ENCODE peak calls at places on chromosomes 4 and X, in ten cellular contexts. One of them, this sample, is unnamed.

GRCh38 chr4:170005472-170005871 is 20.7 kb downstream of the MFAP3L start:
- DNase-seq in CD4-positive, CD25-positive, alpha-beta regulatory T cell: no peak
- DNase-seq in spleen: no peak
- DNase-seq in cardiac muscle cell: no peak
- DNase-seq in iPS DF 6.9: no peak
- DNase-seq in uterus: peak; percentile 58
- DNase-seq in GM23248: no peak
- DNase-seq in mucosa of descending colon: no peak
- DNase-seq in stomach: no peak
- DNase-seq in IMR-90: no peak
- DNase-seq in this sample: no peak

GRCh38 chr4:170106899-170107298 is 17.1 kb upstream of the AADAT start:
- DNase-seq in CD4-positive, CD25-positive, alpha-beta regulatory T cell: no peak
- DNase-seq in spleen: no peak
- DNase-seq in cardiac muscle cell: no peak
- DNase-seq in iPS DF 6.9: no peak
- DNase-seq in uterus: no peak
- DNase-seq in GM23248: no peak
- DNase-seq in mucosa of descending colon: no peak
- DNase-seq in stomach: no peak
- DNase-seq in IMR-90: no peak
- DNase-seq in this sample: no peak

GRCh38 chr4:134465417-134465816 is 263.8 kb upstream of the PABPC4L start:
- DNase-seq in CD4-positive, CD25-positive, alpha-beta regulatory T cell: no peak
- DNase-seq in spleen: no peak
- DNase-seq in cardiac muscle cell: peak; percentile 46
- DNase-seq in iPS DF 6.9: no peak
- DNase-seq in uterus: no peak
- DNase-seq in GM23248: no peak
- DNase-seq in mucosa of descending colon: no peak
- DNase-seq in stomach: no peak
- DNase-seq in IMR-90: no peak
- DNase-seq in this sample: no peak

GRCh38 chr4:156293657-156294297 is 340.1 kb upstream of the CTSO start:
- DNase-seq in CD4-positive, CD25-positive, alpha-beta regulatory T cell: no peak
- DNase-seq in spleen: no peak
- DNase-seq in cardiac muscle cell: no peak
- DNase-seq in iPS DF 6.9: no peak
- DNase-seq in uterus: no peak
- DNase-seq in GM23248: peak; percentile 79
- DNase-seq in mucosa of descending colon: no peak
- DNase-seq in stomach: no peak
- DNase-seq in IMR-90: peak; percentile 93
- DNase-seq in this sample: peak; percentile 78

GRCh38 chrX:65601126-65601525 is 66.3 kb upstream of the MSN start:
- DNase-seq in CD4-positive, CD25-positive, alpha-beta regulatory T cell: no peak
- DNase-seq in spleen: no peak
- DNase-seq in cardiac muscle cell: no peak
- DNase-seq in iPS DF 6.9: no peak
- DNase-seq in uterus: no peak
- DNase-seq in GM23248: no peak
- DNase-seq in mucosa of descending colon: no peak
- DNase-seq in stomach: no peak
- DNase-seq in IMR-90: no peak
- DNase-seq in this sample: no peak

GRCh38 chr4:87025614-87026041 is 90.8 kb downstream of the AFF1 start:
- DNase-seq in CD4-positive, CD25-positive, alpha-beta regulatory T cell: no peak
- DNase-seq in spleen: no peak
- DNase-seq in cardiac muscle cell: no peak
- DNase-seq in iPS DF 6.9: no peak
- DNase-seq in uterus: no peak
- DNase-seq in GM23248: no peak
- DNase-seq in mucosa of descending colon: peak; percentile 55
- DNase-seq in stomach: no peak
- DNase-seq in IMR-90: no peak
- DNase-seq in this sample: no peak

GRCh38 chrX:30900227-30900626 is 11.2 kb upstream of the TAB3 start:
- DNase-seq in CD4-positive, CD25-positive, alpha-beta regulatory T cell: no peak
- DNase-seq in spleen: no peak
- DNase-seq in cardiac muscle cell: no peak
- DNase-seq in iPS DF 6.9: no peak
- DNase-seq in uterus: no peak
- DNase-seq in GM23248: peak; percentile 32
- DNase-seq in mucosa of descending colon: no peak
- DNase-seq in stomach: no peak
- DNase-seq in IMR-90: no peak
- DNase-seq in this sample: no peak

GRCh38 chrX:49058794-49059193 is at the start of gene CCDC120:
- DNase-seq in CD4-positive, CD25-positive, alpha-beta regulatory T cell: no peak
- DNase-seq in spleen: no peak
- DNase-seq in cardiac muscle cell: no peak
- DNase-seq in iPS DF 6.9: no peak
- DNase-seq in uterus: no peak
- DNase-seq in GM23248: no peak
- DNase-seq in mucosa of descending colon: no peak
- DNase-seq in stomach: peak; percentile 60
- DNase-seq in IMR-90: no peak
- DNase-seq in this sample: no peak

GRCh38 chr4:151417766-151418376 is 8.9 kb downstream of the FHIP1A start:
- DNase-seq in CD4-positive, CD25-positive, alpha-beta regulatory T cell: no peak
- DNase-seq in spleen: no peak
- DNase-seq in cardiac muscle cell: no peak
- DNase-seq in iPS DF 6.9: no peak
- DNase-seq in uterus: no peak
- DNase-seq in GM23248: peak; percentile 31
- DNase-seq in mucosa of descending colon: no peak
- DNase-seq in stomach: no peak
- DNase-seq in IMR-90: no peak
- DNase-seq in this sample: no peak

GRCh38 chr4:124711469-124712416 is 789 bp downstream of the ANKRD50 start:
- DNase-seq in CD4-positive, CD25-positive, alpha-beta regulatory T cell: peak; percentile 1
- DNase-seq in spleen: no peak
- DNase-seq in cardiac muscle cell: peak; percentile 84
- DNase-seq in iPS DF 6.9: no peak
- DNase-seq in uterus: no peak
- DNase-seq in GM23248: peak; percentile 79
- DNase-seq in mucosa of descending colon: peak; percentile 77
- DNase-seq in stomach: peak; percentile 55
- DNase-seq in IMR-90: peak; percentile 79
- DNase-seq in this sample: peak; percentile 84

GRCh38 chrX:139851730-139852129 is 81.1 kb downstream of the ATP11C start:
- DNase-seq in CD4-positive, CD25-positive, alpha-beta regulatory T cell: no peak
- DNase-seq in spleen: no peak
- DNase-seq in cardiac muscle cell: no peak
- DNase-seq in iPS DF 6.9: no peak
- DNase-seq in uterus: no peak
- DNase-seq in GM23248: peak; percentile 41
- DNase-seq in mucosa of descending colon: no peak
- DNase-seq in stomach: no peak
- DNase-seq in IMR-90: peak; percentile 76
- DNase-seq in this sample: no peak

GRCh38 chrX:107731831-107732502 is 43.6 kb downstream of the TSC22D3 start:
- DNase-seq in CD4-positive, CD25-positive, alpha-beta regulatory T cell: no peak
- DNase-seq in spleen: peak; percentile 76
- DNase-seq in cardiac muscle cell: peak; percentile 98
- DNase-seq in iPS DF 6.9: no peak
- DNase-seq in uterus: peak; percentile 89
- DNase-seq in GM23248: peak; percentile 70
- DNase-seq in mucosa of descending colon: peak; percentile 85
- DNase-seq in stomach: peak; percentile 95
- DNase-seq in IMR-90: peak; percentile 58
- DNase-seq in this sample: peak; percentile 65

GRCh38 chr4:55547461-55547770 is 707 bp upstream of the CLOCK start:
- DNase-seq in CD4-positive, CD25-positive, alpha-beta regulatory T cell: no peak
- DNase-seq in spleen: peak; percentile 80
- DNase-seq in cardiac muscle cell: peak; percentile 64
- DNase-seq in iPS DF 6.9: no peak
- DNase-seq in uterus: no peak
- DNase-seq in GM23248: no peak
- DNase-seq in mucosa of descending colon: peak; percentile 53
- DNase-seq in stomach: no peak
- DNase-seq in IMR-90: no peak
- DNase-seq in this sample: no peak

GRCh38 chr4:14178421-14178820 is 550.9 kb upstream of the BOD1L1 start:
- DNase-seq in CD4-positive, CD25-positive, alpha-beta regulatory T cell: no peak
- DNase-seq in spleen: no peak
- DNase-seq in cardiac muscle cell: no peak
- DNase-seq in iPS DF 6.9: no peak
- DNase-seq in uterus: no peak
- DNase-seq in GM23248: peak; percentile 56
- DNase-seq in mucosa of descending colon: no peak
- DNase-seq in stomach: no peak
- DNase-seq in IMR-90: peak; percentile 57
- DNase-seq in this sample: peak; percentile 17

GRCh38 chr4:151744614-151745013 is 16.2 kb downstream of the GATB start:
- DNase-seq in CD4-positive, CD25-positive, alpha-beta regulatory T cell: no peak
- DNase-seq in spleen: no peak
- DNase-seq in cardiac muscle cell: no peak
- DNase-seq in iPS DF 6.9: no peak
- DNase-seq in uterus: no peak
- DNase-seq in GM23248: peak; percentile 93
- DNase-seq in mucosa of descending colon: no peak
- DNase-seq in stomach: no peak
- DNase-seq in IMR-90: peak; percentile 97
- DNase-seq in this sample: peak; percentile 62

GRCh38 chr4:99811850-99812249 is 4.8 kb upstream of the DAPP1 start:
- DNase-seq in CD4-positive, CD25-positive, alpha-beta regulatory T cell: peak; percentile 18
- DNase-seq in spleen: no peak
- DNase-seq in cardiac muscle cell: peak; percentile 61
- DNase-seq in iPS DF 6.9: peak; percentile 13
- DNase-seq in uterus: no peak
- DNase-seq in GM23248: peak; percentile 52
- DNase-seq in mucosa of descending colon: no peak
- DNase-seq in stomach: no peak
- DNase-seq in IMR-90: peak; percentile 20
- DNase-seq in this sample: peak; percentile 58

GRCh38 chr4:70902577-70903281 is 560 bp downstream of the MOB1B start:
- DNase-seq in CD4-positive, CD25-positive, alpha-beta regulatory T cell: no peak
- DNase-seq in spleen: no peak
- DNase-seq in cardiac muscle cell: no peak
- DNase-seq in iPS DF 6.9: no peak
- DNase-seq in uterus: no peak
- DNase-seq in GM23248: peak; percentile 71
- DNase-seq in mucosa of descending colon: no peak
- DNase-seq in stomach: no peak
- DNase-seq in IMR-90: peak; percentile 21
- DNase-seq in this sample: no peak

GRCh38 chr4:186017801-186018200 is 51.2 kb upstream of the TLR3 start:
- DNase-seq in CD4-positive, CD25-positive, alpha-beta regulatory T cell: no peak
- DNase-seq in spleen: no peak
- DNase-seq in cardiac muscle cell: no peak
- DNase-seq in iPS DF 6.9: no peak
- DNase-seq in uterus: no peak
- DNase-seq in GM23248: no peak
- DNase-seq in mucosa of descending colon: no peak
- DNase-seq in stomach: no peak
- DNase-seq in IMR-90: no peak
- DNase-seq in this sample: no peak

GRCh38 chr4:21949073-21949457 is 493 bp upstream of the KCNIP4 start:
- DNase-seq in CD4-positive, CD25-positive, alpha-beta regulatory T cell: no peak
- DNase-seq in spleen: peak; percentile 73
- DNase-seq in cardiac muscle cell: peak; percentile 28
- DNase-seq in iPS DF 6.9: no peak
- DNase-seq in uterus: peak; percentile 22
- DNase-seq in GM23248: peak; percentile 33
- DNase-seq in mucosa of descending colon: peak; percentile 43
- DNase-seq in stomach: no peak
- DNase-seq in IMR-90: no peak
- DNase-seq in this sample: peak; percentile 22
- H3K4me3 ChIP-seq in CD4-positive, CD25-positive, alpha-beta regulatory T cell: no peak overlapping the region
- H3K4me3 ChIP-seq in spleen: peak overlapping the region; percentile 25
- H3K4me3 ChIP-seq in cardiac muscle cell: peak overlapping the region; percentile 62
- H3K4me3 ChIP-seq in iPS DF 6.9: peak overlapping the region; percentile 48
- H3K4me3 ChIP-seq in uterus: peak overlapping the region; percentile 36
- H3K4me3 ChIP-seq in GM23248: peak overlapping the region; percentile 73
- H3K4me3 ChIP-seq in mucosa of descending colon: no peak overlapping the region
- H3K4me3 ChIP-seq in stomach: peak overlapping the region; percentile 26
- H3K4me3 ChIP-seq in IMR-90: no peak overlapping the region
- H3K4me3 ChIP-seq in this sample: peak overlapping the region; percentile 79

DNA sequence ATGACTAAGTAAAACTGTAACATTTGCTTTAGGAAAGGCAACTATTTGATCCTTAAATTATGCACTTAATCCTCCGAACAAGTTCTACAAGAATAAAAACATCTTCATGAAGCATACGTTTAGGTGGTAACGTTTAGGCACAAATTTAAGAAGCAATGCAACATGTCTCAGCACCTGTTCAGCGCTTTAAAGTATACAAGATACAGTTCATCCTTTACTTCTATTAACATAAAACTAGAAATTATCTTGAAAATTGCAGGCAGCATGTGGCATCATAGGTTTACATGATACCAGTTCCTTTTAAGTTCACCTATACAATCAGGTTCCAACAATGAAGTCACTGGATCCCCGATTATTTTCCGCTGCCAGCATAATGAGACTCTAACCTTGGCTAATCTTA is 1.5 kb downstream of the PLA2G12A start:
- DNase-seq in CD4-positive, CD25-positive, alpha-beta regulatory T cell: no peak
- DNase-seq in spleen: no peak
- DNase-seq in cardiac muscle cell: no peak
- DNase-seq in iPS DF 6.9: no peak
- DNase-seq in uterus: no peak
- DNase-seq in GM23248: no peak
- DNase-seq in mucosa of descending colon: no peak
- DNase-seq in stomach: no peak
- DNase-seq in IMR-90: no peak
- DNase-seq in this sample: no peak
- H3K4me3 ChIP-seq in CD4-positive, CD25-positive, alpha-beta regulatory T cell: peak overlapping the region; percentile 81
- H3K4me3 ChIP-seq in spleen: no peak overlapping the region
- H3K4me3 ChIP-seq in cardiac muscle cell: peak overlapping the region; percentile 57
- H3K4me3 ChIP-seq in iPS DF 6.9: peak overlapping the region; percentile 60
- H3K4me3 ChIP-seq in uterus: no peak overlapping the region
- H3K4me3 ChIP-seq in GM23248: peak overlapping the region; percentile 95
- H3K4me3 ChIP-seq in mucosa of descending colon: no peak overlapping the region
- H3K4me3 ChIP-seq in stomach: peak overlapping the region; percentile 88
- H3K4me3 ChIP-seq in IMR-90: peak overlapping the region; percentile 26
- H3K4me3 ChIP-seq in this sample: peak overlapping the region; percentile 99

GRCh38 chrX:45767021-45767491 is 566.4 kb upstream of the DIPK2B start:
- DNase-seq in CD4-positive, CD25-positive, alpha-beta regulatory T cell: no peak
- DNase-seq in spleen: no peak
- DNase-seq in cardiac muscle cell: no peak
- DNase-seq in iPS DF 6.9: no peak
- DNase-seq in uterus: no peak
- DNase-seq in GM23248: peak; percentile 64
- DNase-seq in mucosa of descending colon: no peak
- DNase-seq in stomach: no peak
- DNase-seq in IMR-90: peak; percentile 43
- DNase-seq in this sample: peak; percentile 69
- H3K4me3 ChIP-seq in CD4-positive, CD25-positive, alpha-beta regulatory T cell: peak overlapping the region; percentile 95
- H3K4me3 ChIP-seq in spleen: peak overlapping the region; percentile 35
- H3K4me3 ChIP-seq in cardiac muscle cell: no peak overlapping the region
- H3K4me3 ChIP-seq in iPS DF 6.9: no peak overlapping the region
- H3K4me3 ChIP-seq in uterus: peak overlapping the region; percentile 31
- H3K4me3 ChIP-seq in GM23248: peak overlapping the region; percentile 90
- H3K4me3 ChIP-seq in mucosa of descending colon: no peak overlapping the region
- H3K4me3 ChIP-seq in stomach: peak overlapping the region; percentile 37
- H3K4me3 ChIP-seq in IMR-90: peak overlapping the region; percentile 68
- H3K4me3 ChIP-seq in this sample: peak overlapping the region; percentile 87

DNA sequence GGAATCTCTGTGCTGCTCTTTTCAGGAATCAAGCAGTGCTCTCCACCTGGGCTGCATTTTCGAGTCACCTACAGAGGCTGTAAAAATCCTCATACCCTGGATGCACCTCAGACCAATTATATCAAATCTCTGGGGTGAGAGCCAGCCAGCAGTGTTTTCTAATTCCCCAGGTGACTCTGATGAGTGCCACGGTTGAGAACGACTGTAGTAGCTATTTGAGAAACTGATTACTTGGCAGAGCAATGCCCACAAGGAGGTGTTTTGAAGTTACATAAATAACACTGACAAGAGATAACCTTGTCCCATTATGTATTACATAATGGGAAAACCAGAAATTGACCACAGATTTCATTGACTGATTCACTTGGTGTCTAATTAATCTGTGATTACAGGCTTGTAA is 46.8 kb downstream of the CLCN4 start:
- DNase-seq in CD4-positive, CD25-positive, alpha-beta regulatory T cell: no peak
- DNase-seq in spleen: no peak
- DNase-seq in cardiac muscle cell: no peak
- DNase-seq in iPS DF 6.9: no peak
- DNase-seq in uterus: no peak
- DNase-seq in GM23248: no peak
- DNase-seq in mucosa of descending colon: no peak
- DNase-seq in stomach: no peak
- DNase-seq in IMR-90: no peak
- DNase-seq in this sample: no peak
- H3K4me3 ChIP-seq in CD4-positive, CD25-positive, alpha-beta regulatory T cell: no peak overlapping the region
- H3K4me3 ChIP-seq in spleen: no peak overlapping the region
- H3K4me3 ChIP-seq in cardiac muscle cell: no peak overlapping the region
- H3K4me3 ChIP-seq in iPS DF 6.9: no peak overlapping the region
- H3K4me3 ChIP-seq in uterus: no peak overlapping the region
- H3K4me3 ChIP-seq in GM23248: no peak overlapping the region
- H3K4me3 ChIP-seq in mucosa of descending colon: no peak overlapping the region
- H3K4me3 ChIP-seq in stomach: no peak overlapping the region
- H3K4me3 ChIP-seq in IMR-90: no peak overlapping the region
- H3K4me3 ChIP-seq in this sample: no peak overlapping the region

This sample was measured in adipocyte.